ENCODE peak calls at places on chromosomes 13 and 19, in nine cellular contexts. M is mesenchymal stem cell; S is left lung; X is keratinocyte; E is A549; R is ovary; Y is effector memory CD4-positive, alpha-beta T cell; U is BJ; I is fibroblast of the aortic adventitia. N is an unnamed sample.
A peak's percentile ranks its signal among the peaks of the same experiment; 100 is the strongest.

GRCh38 chr19:33813391-33814101 is 16.9 kb downstream of the KCTD15 start:
- DNase-seq in M (no peak), S (no peak), X (no peak), E (no peak), R (no peak), Y (no peak), U (no peak), I (no peak), N (no peak)

GRCh38 chr19:3801412-3802096 is 15.4 kb upstream of the MATK start:
- DNase-seq in M (no peak), S (peak; percentile 57), X (no peak), E (no peak), R (peak; percentile 28), Y (peak; percentile 45), U (no peak), I (peak; percentile 2), N (peak; percentile 74)

GRCh38 chr13:111184685-111185401 is 69.7 kb downstream of the ARHGEF7 start:
- DNase-seq in M (no peak), S (no peak), X (no peak), E (no peak), R (no peak), Y (peak; percentile 19), U (no peak), I (peak; percentile 33), N (peak; percentile 56)

GRCh38 chr19:10192922-10193321 is 1.8 kb downstream of the DNMT1 start:
- DNase-seq in M (no peak), S (no peak), X (no peak), E (no peak), R (no peak), Y (no peak), U (no peak), I (no peak), N (no peak)

GRCh38 chr13:39676315-39676876 is 20.9 kb downstream of the COG6 start:
- DNase-seq in M (peak; percentile 53), S (no peak), X (no peak), E (peak; percentile 41), R (no peak), Y (no peak), U (no peak), I (peak; percentile 75), N (no peak)

GRCh38 chr13:105655046-105655445 is 880.4 kb downstream of the EFNB2 start:
- DNase-seq in M (peak; percentile 6), S (no peak), X (no peak), E (no peak), R (no peak), Y (no peak), U (no peak), I (peak; percentile 22), N (no peak)

GRCh38 chr19:21496876-21497275 is 8.5 kb upstream of the ZNF429 start:
- DNase-seq in M (no peak), S (no peak), X (no peak), E (no peak), R (no peak), Y (no peak), U (no peak), I (no peak), N (no peak)

GRCh38 chr19:6828698-6829633 is 56.5 kb downstream of the VAV1 start:
- DNase-seq in M (no peak), S (no peak), X (no peak), E (peak; percentile 95), R (no peak), Y (no peak), U (no peak), I (no peak), N (no peak)

GRCh38 chr13:99467764-99468163 is 33.5 kb upstream of the TM9SF2 start:
- DNase-seq in M (peak; percentile 43), S (no peak), X (no peak), E (peak; percentile 17), R (no peak), Y (no peak), U (peak; percentile 37), I (peak; percentile 68), N (no peak)

GRCh38 chr13:62357887-62358645 is 942.4 kb upstream of the PCDH20 start:
- DNase-seq in M (peak; percentile 73), S (no peak), X (no peak), E (peak; percentile 65), R (no peak), Y (no peak), U (no peak), I (no peak), N (no peak)

GRCh38 chr19:10699650-10700335 is 1.4 kb upstream of the QTRT1 start:
- DNase-seq in M (peak; percentile 68), S (no peak), X (no peak), E (peak; percentile 63), R (no peak), Y (peak; percentile 25), U (no peak), I (peak; percentile 74), N (no peak)

GRCh38 chr19:40907968-40908735 is 26.1 kb upstream of the CYP2A7 start:
- DNase-seq in M (no peak), S (no peak), X (no peak), E (no peak), R (peak; percentile 59), Y (peak; percentile 24), U (no peak), I (no peak), N (peak; percentile 25)

GRCh38 chr19:23406716-23407115 is 11.4 kb upstream of the ZNF91 start:
- DNase-seq in M (no peak), S (no peak), X (no peak), E (no peak), R (no peak), Y (no peak), U (no peak), I (no peak), N (no peak)

GRCh38 chr19:4375164-4375619 is 25.2 kb downstream of the SH3GL1 start:
- DNase-seq in M (peak; percentile 48), S (peak; percentile 69), X (peak; percentile 67), E (peak; percentile 47), R (peak; percentile 46), Y (no peak), U (no peak), I (no peak), N (no peak)

GRCh38 chr19:38224014-38224862 is at the start of gene DPF1:
- DNase-seq in M (peak; percentile 78), S (no peak), X (peak; percentile 48), E (peak; percentile 92), R (no peak), Y (peak; percentile 15), U (no peak), I (peak; percentile 35), N (peak; percentile 52)

GRCh38 chr19:18644144-18645034 is 7.6 kb downstream of the KLHL26 start:
- DNase-seq in M (no peak), S (no peak), X (no peak), E (no peak), R (no peak), Y (no peak), U (no peak), I (no peak), N (no peak)
- H3K4me3 ChIP-seq in M (no peak overlapping the region), S (no peak overlapping the region), X (no peak overlapping the region), E (no peak overlapping the region), R (no peak overlapping the region), Y (no peak overlapping the region), U (no peak overlapping the region), I (no peak overlapping the region), N (no peak overlapping the region)

DNA sequence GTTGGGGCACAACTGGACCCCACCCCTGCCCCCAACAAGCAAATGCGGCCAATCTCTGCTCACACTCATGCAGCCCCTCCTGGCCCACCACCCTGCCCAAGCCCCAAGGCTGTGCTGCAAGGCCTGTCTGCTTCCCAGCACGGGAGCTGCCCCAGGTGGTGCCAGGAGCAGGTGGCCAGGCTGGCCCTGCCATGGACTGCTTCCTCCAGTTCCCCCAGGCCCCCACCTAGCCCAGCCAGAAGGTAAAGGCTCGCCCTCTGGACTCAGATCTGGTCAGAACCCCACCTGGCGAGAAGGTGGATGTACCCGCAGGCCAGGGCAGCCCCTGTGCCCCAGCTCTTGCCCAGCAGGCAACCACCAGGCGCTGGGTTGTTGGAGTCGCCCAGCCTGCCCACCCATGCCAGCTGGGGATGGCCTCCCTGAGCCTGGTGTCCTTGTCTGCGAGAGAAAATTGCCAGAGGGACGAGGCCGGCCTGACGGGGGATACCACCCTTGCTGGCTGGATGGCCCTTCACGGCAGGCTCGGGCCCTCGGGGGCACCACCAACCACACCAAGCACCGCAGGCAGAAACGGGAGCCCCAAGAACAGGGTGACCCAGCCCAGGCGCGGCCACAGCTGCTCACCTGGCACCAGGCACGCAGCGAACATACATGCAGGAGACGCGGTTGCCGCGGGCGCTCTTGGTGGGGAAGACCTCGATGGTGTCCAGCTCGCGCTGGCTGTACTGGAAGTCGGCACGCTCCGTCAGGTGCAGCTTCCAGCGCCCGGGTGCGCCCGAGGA is 4.5 kb downstream of the ABHD17A start:
- DNase-seq in M (no peak), S (no peak), X (no peak), E (no peak), R (no peak), Y (no peak), U (no peak), I (no peak), N (no peak)
- H3K4me3 ChIP-seq in M (no peak overlapping the region), S (peak overlapping the region; percentile 86), X (no peak overlapping the region), E (no peak overlapping the region), R (no peak overlapping the region), Y (no peak overlapping the region), U (no peak overlapping the region), I (no peak overlapping the region), N (peak overlapping the region; percentile 96)

GRCh38 chr19:49681830-49682229 is 4.8 kb downstream of the PRMT1 start:
- DNase-seq in M (no peak), S (no peak), X (no peak), E (no peak), R (peak; percentile 48), Y (no peak), U (no peak), I (no peak), N (no peak)

GRCh38 chr19:49677901-49678674 is 1.0 kb downstream of the PRMT1 start:
- DNase-seq in M (peak; percentile 91), S (peak; percentile 74), X (no peak), E (peak; percentile 82), R (peak; percentile 84), Y (peak; percentile 68), U (no peak), I (peak; percentile 58), N (peak; percentile 75)

GRCh38 chr19:49680473-49681351 is 3.6 kb downstream of the PRMT1 start:
- DNase-seq in M (peak; percentile 83), S (peak; percentile 89), X (no peak), E (peak; percentile 92), R (peak; percentile 96), Y (peak; percentile 82), U (no peak), I (peak; percentile 80), N (peak; percentile 86)

GRCh38 chr19:49678970-49679831 is 2.1 kb downstream of the PRMT1 start:
- DNase-seq in M (no peak), S (no peak), X (no peak), E (no peak), R (no peak), Y (no peak), U (no peak), I (no peak), N (peak; percentile 28)

GRCh38 chr19:49679832-49680472 is 2.9 kb downstream of the PRMT1 start:
- DNase-seq in M (no peak), S (no peak), X (no peak), E (no peak), R (no peak), Y (no peak), U (no peak), I (no peak), N (no peak)
- H3K4me3 ChIP-seq in M (no peak overlapping the region), S (no peak overlapping the region), X (no peak overlapping the region), E (no peak overlapping the region), R (no peak overlapping the region), Y (no peak overlapping the region), U (no peak overlapping the region), I (peak overlapping the region; percentile 41), N (peak overlapping the region; percentile 37)

DNA sequence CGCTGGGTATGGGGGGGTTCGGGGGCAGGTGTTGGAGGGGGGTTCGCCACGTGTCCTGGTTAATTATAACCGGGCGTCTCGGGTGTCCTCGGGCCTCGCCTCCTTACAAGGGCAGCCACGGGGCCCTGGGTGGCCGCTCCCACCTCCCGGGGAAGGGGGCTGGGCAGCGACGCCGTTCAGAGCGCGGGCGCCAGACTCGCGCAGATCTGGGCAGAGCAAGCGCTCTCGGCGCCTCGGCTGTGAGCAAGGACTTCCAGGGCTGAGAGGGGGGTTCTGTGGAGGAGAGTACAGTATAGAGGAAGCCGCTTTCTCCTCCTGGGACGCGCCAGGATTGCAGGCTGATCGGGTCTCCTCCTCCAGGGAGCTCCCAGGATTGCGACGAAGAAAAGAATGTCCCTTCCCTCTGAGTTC is 1.0 kb upstream of the CKM start:
- DNase-seq in M (no peak), S (no peak), X (no peak), E (no peak), R (no peak), Y (no peak), U (no peak), I (no peak), N (peak; percentile 81)
- H3K4me3 ChIP-seq in M (no peak overlapping the region), S (no peak overlapping the region), X (peak overlapping the region; percentile 34), E (no peak overlapping the region), R (no peak overlapping the region), Y (no peak overlapping the region), U (peak overlapping the region; percentile 14), I (no peak overlapping the region), N (peak overlapping the region; percentile 5)

N was measured in heart left ventricle.